ENCODE peak calls at places on chromosomes 11 and 22, in four cellular contexts. D is esophagus squamous epithelium, P is tibial nerve, J is endothelial cell of umbilical vein. R is an unnamed sample.

GRCh38 chr11:86798988-86799387 is 1.4 kb upstream of the PRSS23 start:
- DNase-seq in D (no peak), J (peak), P (no peak), R (no peak)

GRCh38 chr11:8282621-8283509 is 19.2 kb upstream of the LMO1 start:
- DNase-seq in P (no peak), J (no peak), D (no peak), R (no peak)

GRCh38 chr11:69515271-69516245 is 34.1 kb downstream of the LINC01488 start:
- DNase-seq in D (no peak), P (no peak), J (no peak), R (no peak)

GRCh38 chr22:43007519-43008102 is 7.3 kb downstream of the PACSIN2 start:
- DNase-seq in P (no peak), D (no peak), J (no peak), R (no peak)

GRCh38 chr11:72534859-72535547 is 100.7 kb upstream of the CLPB start:
- DNase-seq in J (no peak), D (no peak), P (no peak), R (no peak)

GRCh38 chr11:128772814-128773213 is 78.9 kb downstream of the FLI1 start:
- DNase-seq in P (peak), J (peak), D (no peak), R (no peak)

GRCh38 chr11:134506046-134506445 is 94.0 kb upstream of the B3GAT1 start:
- DNase-seq in P (no peak), D (no peak), J (no peak), R (no peak)

GRCh38 chr11:73570415-73571114 is 27.3 kb downstream of the FAM168A start:
- DNase-seq in D (no peak), P (no peak), J (peak), R (no peak)

GRCh38 chr22:31085493-31085824 is 4.3 kb downstream of the SMTN start:
- DNase-seq in J (no peak), P (no peak), D (no peak), R (no peak)

GRCh38 chr11:3340025-3340424 is 38.9 kb downstream of the ZNF195 start:
- DNase-seq in P (no peak), D (no peak), J (peak), R (no peak)

GRCh38 chr11:11022126-11022730 is 164.4 kb upstream of the ZBED5 start:
- DNase-seq in J (peak), D (no peak), P (peak), R (no peak)
- TF ChIP-seq CTCF in J (peak), D (peak), P (peak), R (peak)

DNA sequence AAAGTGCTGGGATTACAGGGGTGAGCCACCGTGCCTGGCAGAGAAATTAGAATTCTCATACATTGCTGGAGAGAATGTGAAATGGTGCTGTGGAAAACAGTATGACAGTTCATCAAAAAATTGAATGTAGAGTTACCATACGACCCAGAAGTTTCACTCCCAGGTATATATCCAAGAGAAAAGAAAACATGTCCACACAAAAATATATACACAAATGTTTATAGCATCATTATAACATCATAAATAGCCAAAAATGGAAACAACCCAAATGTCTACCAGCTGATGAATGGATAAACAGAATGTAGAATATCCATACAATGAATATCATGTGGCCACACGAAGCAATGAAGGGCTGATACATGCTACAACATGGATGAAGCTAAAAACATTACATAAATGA is 34.6 kb downstream of the MED15 start:
- DNase-seq in D (no peak), P (no peak), J (no peak), R (no peak)
- TF ChIP-seq CTCF in D (no peak), P (no peak), J (no peak), R (no peak)

GRCh38 chr22:44881624-44882023 is 128.2 kb downstream of the PHF21B start:
- DNase-seq in P (no peak), D (no peak), J (no peak), R (no peak)

GRCh38 chr22:44881246-44881600 is 128.6 kb downstream of the PHF21B start:
- DNase-seq in P (no peak), J (no peak), D (no peak), R (no peak)

GRCh38 chr22:44880588-44881245 is 128.3 kb downstream of the ARHGAP8 start:
- DNase-seq in P (no peak), J (no peak), D (no peak), R (no peak)

GRCh38 chr22:44883011-44883421 is 126.8 kb downstream of the PHF21B start:
- DNase-seq in D (no peak), J (no peak), P (no peak), R (no peak)

GRCh38 chr22:44882226-44882905 is 127.4 kb downstream of the PHF21B start:
- DNase-seq in J (no peak), D (no peak), P (no peak), R (no peak)
- TF ChIP-seq CTCF in J (no peak), D (no peak), P (no peak), R (no peak)

GRCh38 chr11:116513894-116514293 is 258.9 kb downstream of the BUD13 start:
- DNase-seq in D (no peak), P (no peak), J (peak), R (no peak)
- TF ChIP-seq CTCF in D (no peak), P (no peak), J (peak), R (peak)

DNA sequence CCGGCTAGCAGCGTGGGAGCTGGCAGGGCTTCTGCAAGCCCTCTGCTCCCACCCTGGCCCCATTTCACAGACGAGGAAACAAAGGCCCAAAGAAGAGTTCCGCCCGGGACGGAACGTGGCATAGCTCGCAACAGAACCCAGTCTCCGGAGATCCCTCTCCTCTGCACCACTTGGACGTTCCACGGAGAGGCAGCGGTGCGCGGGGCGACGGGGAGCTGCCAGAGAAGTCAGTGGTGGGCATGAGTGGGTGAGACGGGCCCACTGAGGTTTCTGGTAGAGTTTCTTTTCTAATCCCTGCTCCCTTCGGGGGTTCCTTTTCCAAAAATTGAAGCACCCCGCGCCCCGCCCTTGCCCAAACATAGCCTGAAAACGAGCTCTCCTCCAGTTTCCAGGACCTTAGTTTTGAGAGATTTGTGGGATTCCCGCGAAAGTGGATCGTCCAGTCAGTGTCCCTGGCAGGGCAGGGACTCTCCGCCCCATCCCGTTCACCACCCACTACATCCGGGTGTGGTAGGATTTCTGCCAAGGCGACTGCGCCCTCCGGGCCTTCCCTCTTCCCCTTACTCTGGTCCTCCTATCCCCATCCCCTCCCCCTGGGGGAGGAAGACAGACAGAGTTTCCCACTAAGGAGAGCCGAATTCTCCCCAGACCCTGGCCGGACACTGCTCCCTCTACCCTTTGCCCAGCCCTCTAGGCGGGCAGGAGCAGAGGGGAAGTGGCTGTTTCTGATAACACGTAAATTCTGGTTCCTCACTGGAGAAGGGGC is 764 bp upstream of the NECTIN1 start:
- DNase-seq in J (peak), P (peak), D (no peak), R (no peak)
- TF ChIP-seq CTCF in J (no peak), P (no peak), D (no peak), R (no peak)

R was measured in D721Med.